ENCODE peak calls at places on chromosomes 2 and 18, in four cellular contexts. Z is OCI-LY7, O is fibroblast of mammary gland, B is fibroblast of lung. U is an unnamed sample.

GRCh38 chr2:236955675-236956618 is 129.7 kb upstream of the COPS8 start:
- DNase-seq in Z (no peak), O (peak; percentile 47), B (no peak), U (no peak)

GRCh38 chr2:44692821-44693220 is 248.7 kb upstream of the SIX3 start:
- DNase-seq in Z (no peak), O (peak; percentile 30), B (no peak), U (no peak)

GRCh38 chr2:117411983-117412382 is 402.5 kb upstream of the DDX18 start:
- DNase-seq in Z (no peak), O (no peak), B (no peak), U (no peak)

GRCh38 chr2:241240320-241241004 is 52.0 kb downstream of the ANO7 start:
- DNase-seq in Z (no peak), O (no peak), B (no peak), U (no peak)

GRCh38 chr2:147594038-147594437 is 250.8 kb upstream of the ACVR2A start:
- DNase-seq in Z (no peak), O (no peak), B (no peak), U (no peak)

GRCh38 chr2:85409719-85410583 is at the start of gene CAPG:
- DNase-seq in Z (peak; percentile 65), O (no peak), B (no peak), U (peak; percentile 95)

GRCh38 chr2:70089220-70089945 is 2.1 kb downstream of the PCBP1 start:
- DNase-seq in Z (peak; percentile 87), O (peak; percentile 20), B (no peak), U (no peak)

GRCh38 chr18:34397286-34397896 is 172.7 kb upstream of the NOL4 start:
- DNase-seq in Z (no peak), O (no peak), B (no peak), U (no peak)

DNA sequence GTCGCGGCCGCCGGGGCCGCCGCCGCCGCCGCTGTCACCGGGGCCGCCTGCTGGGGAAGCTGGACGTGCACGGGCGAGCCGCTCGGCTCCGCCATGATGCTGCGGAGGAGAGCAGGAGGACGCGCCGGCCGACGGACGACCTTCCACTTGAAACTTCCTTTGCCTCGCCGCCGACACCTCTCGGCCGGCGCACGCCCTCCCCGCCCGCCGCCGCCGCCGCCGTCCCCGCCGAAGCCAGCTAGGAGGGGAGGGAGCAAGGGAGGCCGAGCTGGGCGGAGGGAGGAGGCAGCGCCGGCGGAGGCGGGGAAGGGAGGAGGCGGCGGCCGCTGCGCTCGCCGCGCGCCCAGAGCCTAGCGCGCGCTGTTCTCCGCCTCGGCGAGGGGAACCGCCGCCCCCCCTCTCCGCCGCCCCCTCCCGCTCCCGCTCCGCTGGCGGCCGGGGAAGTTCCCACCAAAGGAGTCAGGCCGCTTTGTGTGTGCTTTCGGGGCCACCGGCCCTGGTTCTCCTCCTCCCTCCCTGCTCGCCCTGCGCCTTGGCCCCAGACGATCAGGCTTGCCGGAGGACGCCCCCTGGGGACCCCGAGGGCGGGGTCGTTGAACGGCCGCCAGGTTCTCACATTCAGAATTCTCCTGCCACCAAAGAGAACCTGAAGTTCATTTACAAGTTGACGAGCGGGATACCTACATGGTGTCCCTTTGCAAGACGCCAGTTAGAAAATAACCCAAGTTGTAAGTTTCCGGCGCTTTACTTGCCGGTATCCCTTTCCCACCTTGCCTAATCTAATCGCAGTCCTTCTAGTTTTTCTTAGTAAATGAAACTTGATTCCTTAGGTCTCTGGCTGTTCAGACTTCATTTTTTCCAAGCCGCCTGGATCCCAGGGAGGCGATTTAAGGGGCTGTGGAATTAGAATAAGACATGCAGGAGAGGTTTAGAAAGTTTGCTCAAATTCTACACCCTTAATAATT is at the start of gene STK39:
- DNase-seq in Z (peak; percentile 84), O (peak; percentile 63), B (peak; percentile 73), U (peak; percentile 84)
- TF ChIP-seq CTCF in Z (peak; percentile 55), O (no peak), B (peak; percentile 10), U (no peak)

DNA sequence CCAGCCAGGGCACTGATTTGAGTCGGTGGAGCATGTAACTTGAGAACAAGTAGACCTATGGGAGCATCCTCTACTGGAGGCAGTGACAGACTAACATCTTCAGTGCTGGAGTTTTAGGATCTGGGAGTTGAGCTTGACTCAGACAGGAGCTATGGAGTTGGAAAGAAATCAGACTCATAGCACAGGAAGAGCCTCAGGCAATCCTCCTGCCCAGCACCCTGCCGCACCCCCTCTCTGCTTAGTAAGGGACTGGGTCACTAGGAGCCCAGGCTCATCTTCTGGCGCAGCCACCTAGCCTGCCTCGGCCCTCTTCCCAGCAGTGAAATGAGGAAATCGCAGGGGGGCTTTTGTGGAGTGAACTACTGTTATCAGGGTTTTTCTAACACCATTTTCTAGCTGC is 3.6 kb downstream of the ARID5A start:
- DNase-seq in Z (no peak), O (peak; percentile 55), B (no peak), U (no peak)
- H3K4me3 ChIP-seq in Z (no peak overlapping the region), O (no peak overlapping the region), B (no peak overlapping the region), U (no peak overlapping the region)

DNA sequence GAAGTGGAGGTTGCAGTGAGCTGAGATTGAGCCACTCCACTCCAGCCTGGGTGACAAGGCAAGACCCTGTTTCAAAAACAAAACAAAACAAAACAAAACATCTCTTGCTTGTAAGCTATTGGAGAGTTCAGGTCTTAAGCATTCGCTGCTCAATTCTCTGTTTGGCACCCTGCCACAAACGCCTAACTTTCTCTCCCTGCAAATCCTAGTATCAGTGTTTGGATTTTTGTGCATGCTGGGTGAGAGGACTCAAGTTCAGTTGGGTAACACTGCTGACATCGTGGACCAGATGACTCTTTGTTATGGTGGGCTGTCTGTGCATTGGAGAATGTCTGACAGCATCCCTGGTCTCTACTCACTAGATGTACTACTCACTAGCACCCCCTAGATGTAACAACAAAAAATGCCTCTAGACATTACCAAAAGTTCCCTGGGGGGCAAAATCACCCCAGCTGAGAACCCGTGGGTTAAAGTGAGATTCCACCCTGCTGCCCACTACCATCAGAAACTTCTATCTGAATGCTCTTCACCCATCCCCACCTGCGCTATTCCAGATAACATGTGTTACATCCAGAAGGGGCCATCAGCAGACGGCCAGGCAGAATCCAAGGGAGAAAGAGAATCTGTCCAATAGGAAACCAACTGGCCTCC is 50.9 kb downstream of the CACNB4 start:
- DNase-seq in Z (peak; percentile 34), O (peak; percentile 21), B (peak; percentile 7), U (no peak)
- TF ChIP-seq CTCF in Z (peak; percentile 73), O (peak; percentile 49), B (peak; percentile 32), U (no peak)

DNA sequence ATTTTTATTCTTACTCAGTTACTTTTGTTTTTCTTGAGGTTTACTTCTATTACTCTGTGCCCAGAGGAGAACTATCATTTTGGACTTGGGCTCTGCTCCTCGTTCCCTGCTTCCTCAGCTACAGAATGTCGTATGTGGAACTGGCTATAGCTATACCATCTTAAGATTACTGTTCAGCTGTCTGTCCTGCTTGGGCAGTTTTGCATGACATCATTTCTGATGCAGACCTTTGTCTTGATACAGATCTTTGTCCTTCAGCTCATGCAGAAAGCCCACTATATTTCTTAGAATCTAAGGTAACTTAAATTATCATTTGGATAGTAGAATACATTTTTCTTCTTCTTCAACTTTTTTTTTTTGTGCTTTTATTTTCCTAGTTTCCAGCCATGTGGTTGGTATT is 13.8 kb upstream of the C1GALT1C1L start:
- DNase-seq in Z (no peak), O (no peak), B (no peak), U (no peak)
- H3K4me3 ChIP-seq in Z (no peak overlapping the region), O (no peak overlapping the region), B (no peak overlapping the region), U (no peak overlapping the region)

DNA sequence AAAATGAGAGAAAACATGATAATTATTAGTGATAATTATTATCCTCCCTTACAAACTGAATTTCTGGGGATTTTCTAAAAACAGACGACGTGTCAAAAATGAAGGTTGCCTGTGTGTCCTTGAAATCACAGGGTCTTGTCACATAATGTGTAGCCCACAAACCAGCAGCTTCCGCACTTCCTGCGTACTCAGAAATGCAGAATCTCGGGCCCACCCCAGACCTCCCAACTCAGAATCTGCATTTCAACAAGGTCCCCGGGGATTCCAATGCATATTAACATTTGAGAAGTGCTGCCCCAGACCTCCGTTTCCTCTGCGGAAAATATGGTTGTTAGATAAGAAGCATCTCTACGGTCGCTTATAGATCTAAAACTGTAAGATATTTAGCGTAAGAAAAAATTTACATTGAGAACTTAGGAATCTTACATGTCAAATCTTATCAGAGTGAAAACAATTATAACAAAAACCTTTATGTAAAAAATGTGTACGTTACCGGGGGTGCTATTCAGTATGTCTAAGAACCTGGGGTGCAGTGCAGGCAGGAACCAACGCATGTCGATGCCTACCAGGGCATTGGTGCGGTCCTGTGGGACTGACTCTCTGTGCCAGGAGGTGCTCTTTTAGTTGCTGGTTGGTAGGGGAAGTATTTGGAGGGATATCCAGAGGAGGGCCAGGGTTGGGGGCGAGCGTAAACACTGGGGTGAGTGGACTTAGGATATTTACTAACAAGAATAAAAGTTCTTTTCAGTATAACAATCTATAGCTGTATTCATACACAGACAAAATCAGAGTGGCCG is 15.2 kb downstream of the CDKL4 start:
- DNase-seq in Z (peak; percentile 55), O (no peak), B (no peak), U (no peak)
- TF ChIP-seq CTCF in Z (peak; percentile 41), O (no peak), B (no peak), U (no peak)

GRCh38 chr2:96143231-96143847 is 1.9 kb downstream of the DUSP2 start:
- DNase-seq in Z (peak; percentile 34), O (no peak), B (no peak), U (no peak)
- H3K4me3 ChIP-seq in Z (peak overlapping the region; percentile 97), O (no peak overlapping the region), B (no peak overlapping the region), U (no peak overlapping the region)

GRCh38 chr2:235641956-235642355 is 148.1 kb downstream of the AGAP1 start:
- DNase-seq in Z (no peak), O (no peak), B (no peak), U (no peak)
- TF ChIP-seq CTCF in Z (no peak), O (no peak), B (no peak), U (no peak)

GRCh38 chr2:20148411-20148810 is 76.5 kb downstream of the SDC1 start:
- DNase-seq in Z (no peak), O (no peak), B (no peak), U (no peak)

GRCh38 chr2:20151116-20151571 is 73.8 kb downstream of the SDC1 start:
- DNase-seq in Z (no peak), O (no peak), B (no peak), U (no peak)

GRCh38 chr2:20148841-20149702 is 75.9 kb downstream of the SDC1 start:
- DNase-seq in Z (no peak), O (peak; percentile 79), B (peak; percentile 88), U (no peak)

GRCh38 chr2:20149703-20150030 is 75.3 kb downstream of the SDC1 start:
- DNase-seq in Z (no peak), O (no peak), B (no peak), U (no peak)

DNA sequence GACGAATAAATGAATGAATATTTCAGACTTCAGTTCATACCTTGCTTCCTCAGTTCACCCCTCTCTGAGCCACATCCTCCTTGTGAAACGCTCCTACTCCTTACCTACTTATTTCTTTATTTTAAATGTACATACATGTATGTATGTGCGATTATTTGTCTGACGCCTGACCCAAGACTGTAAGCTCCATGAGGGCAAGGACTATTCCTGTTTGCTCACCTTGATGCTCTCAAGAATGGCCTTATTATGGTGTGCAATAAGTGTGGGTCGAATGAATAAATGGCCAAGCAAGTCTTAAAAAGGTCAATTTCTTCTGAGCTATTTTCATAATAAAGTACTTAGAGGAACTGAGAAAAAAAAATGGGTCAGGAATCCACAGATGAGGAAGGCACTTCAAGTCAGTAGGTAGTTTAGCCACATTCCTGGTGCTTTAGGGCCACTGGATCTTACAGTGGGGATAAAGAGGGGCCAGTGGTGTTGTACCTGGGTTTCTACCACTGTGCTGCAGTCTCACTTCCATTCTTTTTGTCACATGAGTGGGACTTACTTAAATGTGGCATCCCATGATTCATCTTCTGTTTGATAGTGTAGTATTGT is 74.7 kb downstream of the SDC1 start:
- DNase-seq in Z (no peak), O (no peak), B (no peak), U (no peak)
- H3K4me3 ChIP-seq in Z (no peak overlapping the region), O (no peak overlapping the region), B (no peak overlapping the region), U (no peak overlapping the region)